ENCODE peak calls at places on chromosomes 6 and 20, in nine cellular contexts. M is thoracic aorta, T is cardiac muscle cell, O is fibroblast of lung, C is OCI-LY7, Z is PC-9, I is dorsolateral prefrontal cortex, L is AG04450, H is right atrium auricular region. E is an unnamed sample.

GRCh38 chr6:11423667-11424066 is 113.9 kb upstream of the TMEM170B start:
- DNase-seq in M (no peak), T (no peak), O (no peak), C (no peak), Z (no peak), I (no peak), L (no peak), H (no peak), E (no peak)

GRCh38 chr6:56693246-56693607 is 50.5 kb upstream of the DST start:
- DNase-seq in M (peak), T (peak), O (peak), C (no peak), Z (peak), I (peak), L (no peak), H (peak), E (peak)

GRCh38 chr6:3879194-3879952 is 30.2 kb downstream of the FAM50B start:
- DNase-seq in M (no peak), T (no peak), O (no peak), C (no peak), Z (no peak), I (no peak), L (no peak), H (peak), E (no peak)

GRCh38 chr6:11354019-11354418 is 121.6 kb upstream of the NEDD9 start:
- DNase-seq in M (peak), T (peak), O (peak), C (no peak), Z (no peak), I (no peak), L (peak), H (peak), E (peak)

GRCh38 chr20:63102720-63103375 is 96.1 kb upstream of the BHLHE23 start:
- DNase-seq in M (no peak), T (peak), O (peak), C (no peak), Z (no peak), I (no peak), L (no peak), H (peak), E (peak)

GRCh38 chr6:13992417-13993055 is 67.8 kb downstream of the RNF182 start:
- DNase-seq in M (no peak), T (peak), O (peak), C (no peak), Z (peak), I (no peak), L (peak), H (no peak), E (no peak)

GRCh38 chr20:4592316-4593148 is 129.2 kb upstream of the PRND start:
- DNase-seq in M (no peak), T (peak), O (peak), C (no peak), Z (peak), I (no peak), L (no peak), H (no peak), E (peak)

GRCh38 chr6:104711371-104711770 is 148.3 kb downstream of the HACE1 start:
- DNase-seq in M (no peak), T (peak), O (peak), C (no peak), Z (no peak), I (no peak), L (no peak), H (no peak), E (no peak)

GRCh38 chr6:34465551-34466241 is at the start of gene PACSIN1:
- DNase-seq in M (no peak), T (peak), O (peak), C (peak), Z (peak), I (no peak), L (no peak), H (no peak), E (no peak)

GRCh38 chr6:43703512-43704429 is 16.2 kb upstream of the MRPS18A start:
- DNase-seq in M (no peak), T (no peak), O (no peak), C (peak), Z (no peak), I (no peak), L (no peak), H (no peak), E (no peak)

GRCh38 chr6:43707269-43707668 is 19.7 kb upstream of the MRPS18A start:
- DNase-seq in M (no peak), T (no peak), O (no peak), C (no peak), Z (no peak), I (no peak), L (no peak), H (no peak), E (no peak)

GRCh38 chr6:43706788-43707187 is 19.2 kb upstream of the MRPS18A start:
- DNase-seq in M (no peak), T (peak), O (peak), C (no peak), Z (no peak), I (no peak), L (no peak), H (no peak), E (no peak)

GRCh38 chr6:43707767-43708166 is 20.2 kb upstream of the MRPS18A start:
- DNase-seq in M (no peak), T (no peak), O (no peak), C (no peak), Z (no peak), I (no peak), L (no peak), H (no peak), E (no peak)

DNA sequence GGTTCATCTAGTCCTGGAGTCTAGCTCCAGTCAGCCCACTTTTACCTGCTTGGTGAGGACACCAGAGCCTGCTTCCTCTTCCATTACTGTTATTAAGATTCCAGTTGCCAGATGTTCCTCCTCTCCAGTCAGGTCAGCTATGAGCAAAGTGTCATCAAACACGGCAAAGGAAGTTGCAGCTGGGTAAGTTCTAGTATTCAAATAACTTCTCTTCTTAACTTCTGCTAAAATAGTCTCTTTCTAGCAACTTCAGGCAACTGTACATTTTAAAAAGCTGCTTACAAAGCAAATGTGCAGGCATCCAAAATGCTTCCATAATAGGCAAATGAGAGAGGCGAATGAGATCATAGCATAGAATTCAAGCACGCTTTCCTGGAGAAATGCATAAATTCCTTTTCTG is 18.4 kb upstream of the MRPS18A start:
- DNase-seq in M (no peak), T (peak), O (peak), C (peak), Z (no peak), I (no peak), L (no peak), H (no peak), E (no peak)
- H3K4me3 ChIP-seq in M (no peak), T (no peak), O (no peak), C (peak), Z (no peak), I (no peak), L (no peak), H (no peak), E (no peak)

GRCh38 chr6:155352130-155352420 is 37.8 kb upstream of the TFB1M start:
- DNase-seq in M (no peak), T (no peak), O (no peak), C (no peak), Z (no peak), I (no peak), L (no peak), H (no peak), E (no peak)
- H3K27ac ChIP-seq in M (no peak), T (no peak), O (no peak), C (peak), Z (no peak), I (no peak), L (no peak), H (no peak), E (no peak)

GRCh38 chr6:157961829-157962228 is 19.8 kb upstream of the SYNJ2 start:
- DNase-seq in M (no peak), T (no peak), O (no peak), C (no peak), Z (no peak), I (no peak), L (no peak), H (no peak), E (no peak)

GRCh38 chr6:157961116-157961515 is 20.5 kb upstream of the SYNJ2 start:
- DNase-seq in M (no peak), T (no peak), O (no peak), C (no peak), Z (no peak), I (no peak), L (no peak), H (no peak), E (no peak)

GRCh38 chr6:157964139-157964538 is 17.5 kb upstream of the SYNJ2 start:
- DNase-seq in M (no peak), T (no peak), O (peak), C (no peak), Z (no peak), I (no peak), L (no peak), H (no peak), E (no peak)

GRCh38 chr6:157965387-157965786 is 16.3 kb upstream of the SYNJ2 start:
- DNase-seq in M (no peak), T (no peak), O (no peak), C (no peak), Z (no peak), I (no peak), L (no peak), H (no peak), E (no peak)

GRCh38 chr6:157962601-157963084 is 19.0 kb upstream of the SYNJ2 start:
- DNase-seq in M (no peak), T (peak), O (peak), C (no peak), Z (no peak), I (no peak), L (no peak), H (no peak), E (no peak)
- TF ChIP-seq CTCF in M (no peak), T (no peak), O (no peak), C (no peak), Z (no peak), I (no peak), L (no peak), H (no peak), E (no peak)

GRCh38 chr6:30795549-30796293 is 51.4 kb upstream of the IER3 start:
- DNase-seq in M (no peak), T (no peak), O (no peak), C (no peak), Z (no peak), I (no peak), L (no peak), H (no peak), E (no peak)

GRCh38 chr6:30801950-30802349 is 57.6 kb upstream of the IER3 start:
- DNase-seq in M (no peak), T (no peak), O (no peak), C (no peak), Z (no peak), I (no peak), L (no peak), H (no peak), E (no peak)

GRCh38 chr6:30799210-30799609 is 54.9 kb upstream of the IER3 start:
- DNase-seq in M (no peak), T (no peak), O (no peak), C (no peak), Z (no peak), I (no peak), L (no peak), H (no peak), E (no peak)

GRCh38 chr6:30800876-30801275 is 56.5 kb upstream of the IER3 start:
- DNase-seq in M (no peak), T (peak), O (no peak), C (no peak), Z (no peak), I (no peak), L (no peak), H (no peak), E (no peak)

DNA sequence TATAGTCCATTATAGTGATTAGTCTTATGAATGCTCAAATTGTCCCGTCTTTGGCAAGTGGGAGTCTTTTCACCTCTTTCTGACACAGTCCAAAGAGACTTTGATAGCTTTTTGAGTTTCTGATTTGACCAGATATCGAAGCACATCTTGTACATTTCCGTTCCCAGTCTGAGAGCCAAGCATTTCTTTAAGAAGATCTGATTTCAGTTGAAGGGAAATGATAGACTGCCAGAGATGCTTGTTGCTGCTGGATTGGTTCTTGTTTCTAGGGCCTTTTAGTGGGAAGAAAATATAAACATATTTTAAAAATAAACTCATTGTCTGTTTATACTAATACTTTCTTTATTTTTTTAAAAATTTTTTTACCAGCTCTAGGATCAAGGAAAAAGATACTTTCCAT is 54.2 kb upstream of the IER3 start:
- DNase-seq in M (no peak), T (no peak), O (no peak), C (no peak), Z (no peak), I (no peak), L (no peak), H (no peak), E (no peak)
- H3K4me3 ChIP-seq in M (no peak), T (no peak), O (no peak), C (no peak), Z (no peak), I (no peak), L (no peak), H (no peak), E (no peak)

DNA sequence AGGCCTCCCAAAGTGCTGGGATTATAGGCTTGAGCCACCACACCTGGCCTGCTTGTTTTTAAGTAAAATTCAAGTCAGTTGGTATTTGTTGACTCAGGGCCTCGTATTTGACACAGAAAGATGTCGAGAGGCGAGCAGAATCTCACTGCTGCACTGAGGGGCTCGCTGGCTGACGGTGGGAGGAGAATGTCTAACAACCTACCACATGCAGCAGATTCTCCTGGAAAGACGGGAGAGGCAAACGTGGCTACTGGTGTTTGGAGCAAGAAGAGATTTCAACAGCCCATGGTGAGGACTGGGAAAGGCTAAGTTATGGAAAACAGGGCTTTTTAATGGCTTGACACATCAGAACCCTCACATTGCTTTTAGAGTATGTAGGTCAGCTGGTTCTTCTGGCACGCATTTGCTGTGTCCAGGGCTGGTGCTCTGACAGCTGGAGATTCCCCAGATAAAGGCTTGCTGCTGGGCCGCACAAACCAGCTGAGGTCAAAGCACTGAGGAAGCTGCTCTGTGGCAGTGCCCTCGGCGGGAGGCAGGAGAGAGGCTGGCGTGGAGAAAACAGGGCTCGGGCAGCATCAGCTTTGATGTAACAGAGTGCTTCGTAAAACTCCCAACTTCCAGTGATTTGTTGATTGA is 84.2 kb upstream of the FRMD1 start:
- DNase-seq in M (no peak), T (peak), O (peak), C (no peak), Z (no peak), I (no peak), L (no peak), H (peak), E (no peak)
- H3K27ac ChIP-seq in M (no peak), T (no peak), O (no peak), C (no peak), Z (no peak), I (no peak), L (no peak), H (no peak), E (no peak)